ENCODE peak calls at places on chromosomes 12 and 14, in nine cellular contexts. M is GM12878, Q is GM23248, Z is neural progenitor cell, T is H9, H is colonic mucosa, G is mesendoderm, P is kidney, A is mammary epithelial cell. R is an unnamed sample.

GRCh38 chr12:75389061-75389460 is 1.8 kb upstream of the GLIPR1L2 start:
- DNase-seq in T (no peak), G (no peak), P (no peak), M (no peak), H (no peak), Q (peak), Z (no peak), A (peak), R (peak)

GRCh38 chr14:101456246-101457159 is 104.8 kb upstream of the DIO3 start:
- DNase-seq in P (no peak), A (no peak), H (no peak), Z (peak), T (peak), G (peak), M (no peak), Q (no peak), R (no peak)

GRCh38 chr14:44404021-44404420 is 103.1 kb downstream of the FSCB start:
- DNase-seq in Z (no peak), H (no peak), M (no peak), G (no peak), Q (no peak), A (peak), T (no peak), P (no peak), R (peak)

GRCh38 chr12:121796855-121797751 is 3.6 kb upstream of the RHOF start:
- DNase-seq in P (peak), H (peak), M (no peak), Q (peak), G (peak), Z (peak), A (peak), T (peak), R (peak)

GRCh38 chr12:64521838-64522237 is 69.9 kb downstream of the TBK1 start:
- DNase-seq in T (no peak), Z (no peak), G (no peak), M (no peak), Q (peak), A (no peak), H (no peak), P (no peak), R (no peak)

GRCh38 chr14:22610931-22611330 is 12.8 kb downstream of the ABHD4 start:
- DNase-seq in T (no peak), Q (peak), P (no peak), H (no peak), A (no peak), M (no peak), G (no peak), Z (no peak), R (no peak)

GRCh38 chr12:120652671-120653435 is 12.4 kb downstream of the CABP1 start:
- DNase-seq in Q (no peak), G (no peak), M (no peak), A (no peak), T (no peak), P (peak), Z (no peak), H (no peak), R (no peak)

GRCh38 chr12:121767525-121768016 is 25.9 kb downstream of the RHOF start:
- DNase-seq in A (no peak), Q (peak), T (no peak), H (no peak), Z (no peak), M (no peak), G (no peak), P (peak), R (peak)

GRCh38 chr12:76891609-76892008 is 12.8 kb upstream of the CSRP2 start:
- DNase-seq in P (no peak), A (no peak), M (no peak), Q (no peak), H (no peak), G (no peak), Z (no peak), T (no peak), R (no peak)

GRCh38 chr12:54220092-54220557 is 31.3 kb upstream of the SMUG1 start:
- DNase-seq in G (peak), P (peak), Q (peak), A (peak), H (peak), Z (peak), M (no peak), T (peak), R (peak)

GRCh38 chr12:69066420-69067373 is 133.7 kb upstream of the CPM start:
- DNase-seq in H (no peak), Z (no peak), P (no peak), A (no peak), G (no peak), T (peak), Q (no peak), M (no peak), R (no peak)

GRCh38 chr14:60686865-60687264 is 37.3 kb downstream of the SIX4 start:
- DNase-seq in G (no peak), H (no peak), Q (no peak), T (no peak), M (no peak), P (no peak), Z (no peak), A (peak), R (no peak)

GRCh38 chr12:41018010-41018409 is 170.1 kb upstream of the PDZRN4 start:
- DNase-seq in Z (no peak), P (no peak), T (no peak), Q (no peak), M (no peak), G (no peak), A (no peak), H (no peak), R (no peak)

GRCh38 chr12:113403435-113404415 is at the start of gene SDS:
- DNase-seq in H (peak), Z (no peak), G (no peak), A (no peak), M (no peak), T (no peak), P (no peak), Q (no peak), R (peak)

GRCh38 chr12:55619352-55620138 is 17.1 kb upstream of the OR10P1 start:
- DNase-seq in M (peak), H (peak), Z (peak), G (peak), A (peak), P (no peak), Q (peak), T (peak), R (peak)

GRCh38 chr14:101600891-101601602 is 39.8 kb downstream of the DIO3 start:
- DNase-seq in T (no peak), H (no peak), G (no peak), Q (no peak), M (no peak), Z (no peak), P (no peak), A (no peak), R (no peak)

GRCh38 chr12:40473979-40474378 is 218.3 kb upstream of the CNTN1 start:
- DNase-seq in T (no peak), G (no peak), Q (no peak), M (no peak), Z (peak), H (no peak), A (no peak), P (no peak), R (no peak)

GRCh38 chr14:95808371-95808770 is 68.3 kb upstream of the TUNAR start:
- DNase-seq in M (no peak), P (no peak), G (no peak), A (no peak), Q (no peak), T (peak), Z (no peak), H (no peak), R (no peak)

GRCh38 chr12:93786669-93787397 is 109.7 kb downstream of the CRADD start:
- DNase-seq in Z (no peak), T (no peak), Q (peak), H (no peak), G (no peak), P (no peak), A (no peak), M (no peak), R (peak)

GRCh38 chr14:59037620-59038019 is 150.8 kb upstream of the DAAM1 start:
- DNase-seq in G (no peak), M (no peak), Q (no peak), A (no peak), Z (no peak), P (no peak), H (no peak), T (no peak), R (no peak)

GRCh38 chr14:90491221-90491867 is 94.5 kb downstream of the CALM1 start:
- DNase-seq in Z (no peak), A (no peak), Q (peak), P (peak), G (peak), H (no peak), T (no peak), M (no peak), R (peak)

GRCh38 chr12:111448831-111449790 is 43.4 kb downstream of the SH2B3 start:
- DNase-seq in P (no peak), T (no peak), G (no peak), M (no peak), A (no peak), H (peak), Q (no peak), Z (no peak), R (no peak)

GRCh38 chr12:55822228-55822627 is 4.4 kb downstream of the ORMDL2 start:
- DNase-seq in P (no peak), M (no peak), H (peak), Z (peak), Q (no peak), A (no peak), T (no peak), G (peak), R (no peak)

GRCh38 chr12:81468206-81468605 is 290.9 kb downstream of the PPFIA2 start:
- DNase-seq in P (no peak), H (no peak), Z (no peak), Q (peak), T (no peak), G (no peak), M (no peak), A (peak), R (peak)

GRCh38 chr12:104406164-104406563 is 50.6 kb upstream of the CHST11 start:
- DNase-seq in Q (no peak), H (no peak), Z (no peak), P (no peak), G (no peak), M (no peak), A (no peak), T (no peak), R (no peak)

GRCh38 chr14:64465208-64465821 is at the start of gene AKAP5:
- DNase-seq in H (peak), Q (peak), P (peak), M (no peak), G (peak), T (peak), A (no peak), Z (peak), R (peak)

GRCh38 chr14:50813544-50813863 is 17.5 kb downstream of the NIN start:
- DNase-seq in T (no peak), Q (no peak), M (peak), G (no peak), P (no peak), Z (no peak), A (no peak), H (no peak), R (no peak)

GRCh38 chr12:111925171-111925570 is 83.1 kb downstream of the MAPKAPK5 start:
- DNase-seq in A (no peak), Q (no peak), P (no peak), T (no peak), Z (no peak), H (no peak), M (no peak), G (no peak), R (no peak)

GRCh38 chr14:103112488-103113243 is 10.6 kb upstream of the TNFAIP2 start:
- DNase-seq in T (no peak), Z (no peak), G (no peak), M (no peak), H (no peak), Q (no peak), A (no peak), P (no peak), R (no peak)

DNA sequence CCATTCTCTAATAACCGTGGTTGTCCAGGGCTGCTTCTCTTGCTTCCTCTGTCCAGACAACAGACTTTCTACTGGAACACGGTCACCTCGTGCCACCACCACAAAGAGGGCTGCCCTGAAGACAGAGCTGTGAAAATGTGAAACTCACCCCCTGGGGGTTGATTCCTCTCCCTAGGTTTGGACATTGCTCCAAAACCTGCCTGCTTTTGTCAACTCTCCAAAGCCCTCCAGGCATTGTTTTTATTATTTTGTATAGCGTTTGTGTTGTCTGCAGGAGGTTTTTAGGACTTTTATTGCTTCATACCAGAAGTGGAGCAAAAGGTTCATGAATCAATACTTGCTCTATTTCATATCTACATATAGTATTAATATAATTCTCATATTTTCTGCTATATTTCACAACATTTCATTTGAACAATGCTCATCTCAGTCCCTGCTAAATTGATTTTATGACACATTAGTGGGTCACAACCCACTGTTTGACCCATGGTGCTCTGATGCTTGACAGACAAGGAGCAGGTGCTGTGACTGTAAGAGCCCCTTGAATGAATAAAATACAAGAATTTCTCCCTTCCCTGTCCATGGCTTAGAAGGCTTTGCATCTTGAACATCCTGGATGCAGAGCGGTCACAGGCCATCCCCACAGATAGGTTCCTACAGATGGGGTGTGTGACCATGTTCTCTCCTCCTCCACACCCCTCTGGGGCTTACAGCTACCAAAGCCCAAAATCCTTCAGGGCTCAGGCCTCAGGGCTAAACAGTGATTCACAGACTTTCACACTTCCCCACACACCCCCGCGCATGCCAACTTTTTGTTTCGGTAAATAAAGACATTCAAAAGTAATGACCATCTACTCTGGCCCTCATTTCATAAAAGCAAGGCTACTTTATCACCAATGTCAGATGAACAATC is 20.6 kb upstream of the EML1 start:
- DNase-seq in A (no peak), T (no peak), Z (no peak), G (no peak), Q (peak), H (no peak), P (no peak), M (no peak), R (no peak)
- H3K9ac ChIP-seq in A (no peak), T (no peak), Z (no peak), G (no peak), Q (peak), H (no peak), P (peak), M (no peak), R (no peak)

GRCh38 chr12:50239355-50239891 is 43.9 kb downstream of the LIMA1 start:
- DNase-seq in Q (no peak), T (no peak), A (no peak), G (no peak), Z (no peak), M (no peak), H (no peak), P (no peak), R (no peak)

GRCh38 chr12:50240792-50241114 is 42.6 kb downstream of the LIMA1 start:
- DNase-seq in G (no peak), A (no peak), M (no peak), H (no peak), Z (no peak), Q (peak), P (no peak), T (no peak), R (no peak)

GRCh38 chr12:50241178-50241577 is 42.1 kb downstream of the LIMA1 start:
- DNase-seq in G (no peak), P (no peak), H (no peak), A (no peak), Z (no peak), Q (peak), M (no peak), T (no peak), R (no peak)

GRCh38 chr12:50242751-50243191 is 40.5 kb downstream of the LIMA1 start:
- DNase-seq in P (no peak), T (no peak), A (peak), Q (peak), G (no peak), Z (no peak), M (no peak), H (no peak), R (peak)

GRCh38 chr12:50240096-50240791 is 43.1 kb downstream of the LIMA1 start:
- DNase-seq in H (no peak), A (no peak), G (peak), Z (no peak), Q (no peak), T (no peak), M (no peak), P (no peak), R (no peak)
- H3K27ac ChIP-seq in H (peak), A (no peak), G (no peak), Z (no peak), Q (peak), T (no peak), M (no peak), P (peak), R (no peak)

DNA sequence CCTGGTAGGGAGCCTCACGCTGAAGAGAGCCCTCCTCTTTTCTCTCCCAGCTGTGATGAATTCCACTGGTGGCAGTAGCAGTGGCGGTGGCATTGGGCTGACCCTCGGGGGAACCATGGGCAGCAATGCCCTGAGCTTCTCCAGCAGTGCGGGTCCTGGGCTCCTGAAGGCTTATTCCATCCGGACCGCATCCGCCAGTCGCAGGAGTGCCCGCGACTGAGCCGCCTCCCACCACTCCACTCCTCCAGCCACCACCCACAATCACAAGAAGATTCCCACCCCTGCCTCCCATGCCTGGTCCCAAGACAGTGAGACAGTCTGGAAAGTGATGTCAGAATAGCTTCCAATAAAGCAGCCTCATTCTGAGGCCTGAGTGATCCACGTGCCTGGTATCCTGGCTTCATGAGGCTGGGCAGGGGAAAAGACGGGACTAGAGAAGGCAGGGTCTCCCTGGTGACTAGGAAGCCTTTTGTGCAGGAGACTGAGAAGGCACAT is 15.5 kb downstream of the KRT7 start:
- DNase-seq in Z (no peak), M (no peak), G (no peak), Q (peak), P (no peak), A (no peak), T (peak), H (no peak), R (no peak)
- H3K9ac ChIP-seq in Z (no peak), M (no peak), G (no peak), Q (no peak), P (peak), A (no peak), T (no peak), H (no peak), R (no peak)

DNA sequence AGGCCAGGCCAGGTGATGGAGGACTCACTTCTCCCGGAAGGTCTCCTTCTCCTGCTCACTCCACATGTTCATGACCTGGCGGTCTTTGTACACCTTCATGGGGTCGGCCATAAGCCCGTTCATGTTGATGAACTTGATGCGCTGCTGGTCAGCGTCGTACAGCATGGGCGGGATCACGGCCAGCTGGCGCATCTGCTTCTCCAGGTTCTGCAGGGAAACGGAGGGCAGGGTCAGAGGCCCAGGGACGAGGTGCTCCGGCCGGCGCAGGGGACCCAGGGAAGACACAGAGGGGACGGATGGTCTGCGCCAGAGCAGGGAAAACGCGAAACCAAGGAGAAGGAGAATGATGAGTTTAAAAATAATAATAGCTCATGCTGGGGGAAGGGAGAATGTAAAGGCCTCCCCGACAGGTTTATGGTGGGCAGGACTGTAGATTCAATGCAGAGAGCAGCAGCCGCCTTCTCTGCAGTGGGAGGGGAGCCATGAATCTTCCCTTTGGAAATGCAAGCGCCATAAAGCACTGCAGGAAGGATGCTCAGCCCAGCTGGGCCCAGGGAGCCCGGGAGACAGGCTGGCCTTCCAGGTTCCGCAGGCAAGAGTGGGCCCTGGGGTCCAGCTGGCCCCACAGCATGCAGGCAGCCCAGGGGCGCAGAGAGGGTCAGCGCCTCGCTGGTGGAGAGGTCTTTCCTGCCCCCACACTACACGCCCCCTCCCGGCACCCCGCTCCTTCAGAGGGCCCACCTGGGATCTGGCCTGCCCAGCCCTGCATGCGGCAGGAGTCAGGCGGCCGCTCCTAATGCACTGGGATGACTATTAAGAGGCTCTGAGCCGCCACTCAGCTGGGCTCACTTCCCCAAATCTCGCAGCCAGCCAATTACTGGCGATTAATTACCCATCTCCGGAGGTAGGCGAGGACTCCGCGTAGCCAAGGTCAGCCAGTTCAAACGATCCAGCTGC is 132.0 kb downstream of the RFLNA start:
- DNase-seq in G (no peak), Z (peak), A (no peak), P (no peak), M (no peak), T (no peak), Q (no peak), H (no peak), R (no peak)
- H3K27ac ChIP-seq in G (no peak), Z (no peak), A (no peak), P (peak), M (no peak), T (no peak), Q (no peak), H (peak), R (no peak)

GRCh38 chr14:92940543-92940942 is 17.6 kb downstream of the CHGA start:
- DNase-seq in H (no peak), G (no peak), Z (no peak), Q (no peak), M (no peak), P (no peak), T (no peak), A (no peak), R (no peak)
- H3K9ac ChIP-seq in H (no peak), G (no peak), Z (no peak), Q (no peak), M (no peak), P (no peak), T (no peak), A (no peak), R (no peak)

GRCh38 chr12:78560633-78561032 is 303.9 kb upstream of the SYT1 start:
- DNase-seq in Z (no peak), H (no peak), G (no peak), A (no peak), M (no peak), Q (no peak), T (no peak), P (no peak), R (no peak)
- H3K27ac ChIP-seq in Z (no peak), H (no peak), G (no peak), A (no peak), M (no peak), Q (no peak), T (no peak), P (no peak), R (no peak)

DNA sequence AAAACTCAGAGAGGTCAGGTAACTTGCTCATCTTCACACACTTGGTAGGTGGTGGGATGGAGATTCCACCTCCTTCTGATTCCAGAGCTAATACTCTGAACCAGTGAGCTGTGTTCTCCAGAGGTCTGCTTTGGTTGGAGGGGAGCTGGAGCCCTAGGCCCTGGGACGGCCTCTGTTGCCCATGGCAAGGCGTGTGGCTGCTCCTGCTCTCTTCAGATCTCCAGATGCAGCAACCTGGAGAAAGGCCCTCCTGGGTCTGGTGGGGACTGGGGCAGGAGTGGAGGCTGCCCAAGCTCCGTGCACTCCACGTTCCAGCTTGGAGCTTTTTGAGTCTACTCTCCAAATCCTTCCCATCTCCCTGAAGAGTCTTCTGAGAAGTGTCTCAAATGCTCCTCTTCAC is 10.7 kb downstream of the CCND2 start:
- DNase-seq in Q (no peak), H (no peak), A (no peak), P (no peak), T (no peak), G (no peak), M (no peak), Z (no peak), R (no peak)
- H3K9ac ChIP-seq in Q (no peak), H (no peak), A (no peak), P (no peak), T (no peak), G (no peak), M (no peak), Z (no peak), R (no peak)